ENCODE peak calls at places on chromosomes 5 and 9, in nine cellular contexts. One of them, this sample, is unnamed.

GRCh38 chr9:96217358-96217755 is 84.6 kb downstream of the HSD17B3 start:
- DNase-seq in NCI-H1694 treated with DMSO at 0.1 percent for 48 hours: no peak
- DNase-seq in A549: no peak
- DNase-seq in COR-L47: no peak
- DNase-seq in Kasumi-1: no peak
- DNase-seq in GM06990: no peak
- DNase-seq in PC-3: no peak
- DNase-seq in NCI-H774: no peak
- DNase-seq in epithelial cell of esophagus: no peak
- DNase-seq in this sample: no peak

GRCh38 chr9:16543691-16544090 is 326.8 kb downstream of the BNC2 start:
- DNase-seq in NCI-H1694 treated with DMSO at 0.1 percent for 48 hours: no peak
- DNase-seq in A549: no peak
- DNase-seq in COR-L47: no peak
- DNase-seq in Kasumi-1: no peak
- DNase-seq in GM06990: no peak
- DNase-seq in PC-3: no peak
- DNase-seq in NCI-H774: no peak
- DNase-seq in epithelial cell of esophagus: no peak
- DNase-seq in this sample: no peak

GRCh38 chr9:16262467-16263261 is 607.8 kb downstream of the BNC2 start:
- DNase-seq in NCI-H1694 treated with DMSO at 0.1 percent for 48 hours: peak
- DNase-seq in A549: no peak
- DNase-seq in COR-L47: peak
- DNase-seq in Kasumi-1: no peak
- DNase-seq in GM06990: no peak
- DNase-seq in PC-3: peak
- DNase-seq in NCI-H774: no peak
- DNase-seq in epithelial cell of esophagus: no peak
- DNase-seq in this sample: no peak

GRCh38 chr9:15834541-15834940 is 281.7 kb downstream of the CCDC171 start:
- DNase-seq in NCI-H1694 treated with DMSO at 0.1 percent for 48 hours: peak
- DNase-seq in A549: no peak
- DNase-seq in COR-L47: peak
- DNase-seq in Kasumi-1: no peak
- DNase-seq in GM06990: no peak
- DNase-seq in PC-3: peak
- DNase-seq in NCI-H774: no peak
- DNase-seq in epithelial cell of esophagus: peak
- DNase-seq in this sample: no peak

GRCh38 chr5:81081461-81081835 is 121.3 kb downstream of the RASGRF2 start:
- DNase-seq in NCI-H1694 treated with DMSO at 0.1 percent for 48 hours: no peak
- DNase-seq in A549: no peak
- DNase-seq in COR-L47: no peak
- DNase-seq in Kasumi-1: no peak
- DNase-seq in GM06990: no peak
- DNase-seq in PC-3: no peak
- DNase-seq in NCI-H774: no peak
- DNase-seq in epithelial cell of esophagus: no peak
- DNase-seq in this sample: no peak

GRCh38 chr5:172667786-172668735 is 27.0 kb downstream of the NEURL1B start:
- DNase-seq in NCI-H1694 treated with DMSO at 0.1 percent for 48 hours: no peak
- DNase-seq in A549: no peak
- DNase-seq in COR-L47: no peak
- DNase-seq in Kasumi-1: no peak
- DNase-seq in GM06990: no peak
- DNase-seq in PC-3: no peak
- DNase-seq in NCI-H774: no peak
- DNase-seq in epithelial cell of esophagus: peak
- DNase-seq in this sample: no peak

GRCh38 chr5:33075731-33076130 is 364.6 kb downstream of the NPR3 start:
- DNase-seq in NCI-H1694 treated with DMSO at 0.1 percent for 48 hours: no peak
- DNase-seq in A549: no peak
- DNase-seq in COR-L47: no peak
- DNase-seq in Kasumi-1: no peak
- DNase-seq in GM06990: no peak
- DNase-seq in PC-3: no peak
- DNase-seq in NCI-H774: no peak
- DNase-seq in epithelial cell of esophagus: peak
- DNase-seq in this sample: no peak

GRCh38 chr5:113109344-113109743 is 132.7 kb downstream of the DCP2 start:
- DNase-seq in NCI-H1694 treated with DMSO at 0.1 percent for 48 hours: no peak
- DNase-seq in A549: no peak
- DNase-seq in COR-L47: no peak
- DNase-seq in Kasumi-1: no peak
- DNase-seq in GM06990: no peak
- DNase-seq in PC-3: no peak
- DNase-seq in NCI-H774: no peak
- DNase-seq in epithelial cell of esophagus: no peak
- DNase-seq in this sample: no peak

GRCh38 chr9:71937070-71937625 is 25.7 kb downstream of the C9orf85 start:
- DNase-seq in NCI-H1694 treated with DMSO at 0.1 percent for 48 hours: no peak
- DNase-seq in A549: no peak
- DNase-seq in COR-L47: no peak
- DNase-seq in Kasumi-1: no peak
- DNase-seq in GM06990: no peak
- DNase-seq in PC-3: no peak
- DNase-seq in NCI-H774: no peak
- DNase-seq in epithelial cell of esophagus: peak
- DNase-seq in this sample: no peak

GRCh38 chr5:43036409-43036808 is 3.7 kb downstream of the ANXA2R start:
- DNase-seq in NCI-H1694 treated with DMSO at 0.1 percent for 48 hours: no peak
- DNase-seq in A549: no peak
- DNase-seq in COR-L47: no peak
- DNase-seq in Kasumi-1: no peak
- DNase-seq in GM06990: no peak
- DNase-seq in PC-3: no peak
- DNase-seq in NCI-H774: no peak
- DNase-seq in epithelial cell of esophagus: no peak
- DNase-seq in this sample: no peak

GRCh38 chr5:32600057-32600622 is 14.8 kb downstream of the SUB1 start:
- DNase-seq in NCI-H1694 treated with DMSO at 0.1 percent for 48 hours: no peak
- DNase-seq in A549: no peak
- DNase-seq in COR-L47: no peak
- DNase-seq in Kasumi-1: no peak
- DNase-seq in GM06990: no peak
- DNase-seq in PC-3: peak
- DNase-seq in NCI-H774: no peak
- DNase-seq in epithelial cell of esophagus: peak
- DNase-seq in this sample: no peak

GRCh38 chr5:111635946-111636315 is 121.1 kb downstream of the NREP start:
- DNase-seq in NCI-H1694 treated with DMSO at 0.1 percent for 48 hours: no peak
- DNase-seq in A549: no peak
- DNase-seq in COR-L47: no peak
- DNase-seq in Kasumi-1: no peak
- DNase-seq in GM06990: no peak
- DNase-seq in PC-3: no peak
- DNase-seq in NCI-H774: no peak
- DNase-seq in epithelial cell of esophagus: no peak
- DNase-seq in this sample: no peak

GRCh38 chr9:83208065-83208850 is 145.3 kb upstream of the RASEF start:
- DNase-seq in NCI-H1694 treated with DMSO at 0.1 percent for 48 hours: no peak
- DNase-seq in A549: no peak
- DNase-seq in COR-L47: no peak
- DNase-seq in Kasumi-1: no peak
- DNase-seq in GM06990: no peak
- DNase-seq in PC-3: no peak
- DNase-seq in NCI-H774: no peak
- DNase-seq in epithelial cell of esophagus: no peak
- DNase-seq in this sample: no peak

GRCh38 chr5:159163027-159163699 is 46.2 kb downstream of the RNF145 start:
- DNase-seq in NCI-H1694 treated with DMSO at 0.1 percent for 48 hours: no peak
- DNase-seq in A549: peak
- DNase-seq in COR-L47: no peak
- DNase-seq in Kasumi-1: no peak
- DNase-seq in GM06990: no peak
- DNase-seq in PC-3: peak
- DNase-seq in NCI-H774: no peak
- DNase-seq in epithelial cell of esophagus: peak
- DNase-seq in this sample: peak